ENCODE peak calls at places on chromosomes 12 and 14, in seven cellular contexts. S, P, X, W, H, R and U are unnamed samples.

GRCh38 chr12:124592050-124592449 is 24.6 kb upstream of the NCOR2 start:
- DNase-seq in W (no peak), S (no peak), P (no peak), H (peak), R (no peak), X (no peak), U (no peak)

GRCh38 chr14:102932484-102933248 is 10.2 kb downstream of the AMN start:
- DNase-seq in P (no peak), R (no peak), X (no peak), W (no peak), S (no peak), H (no peak), U (no peak)

GRCh38 chr12:13176257-13176656 is 20.3 kb upstream of the EMP1 start:
- DNase-seq in H (no peak), X (no peak), P (no peak), R (no peak), W (no peak), S (no peak), U (no peak)

GRCh38 chr14:75879031-75879430 is 102.8 kb downstream of the TGFB3 start:
- DNase-seq in X (no peak), W (no peak), S (no peak), R (no peak), P (no peak), H (no peak), U (no peak)

GRCh38 chr14:106378191-106378590 is 851.8 kb downstream of the TMEM121 start:
- DNase-seq in R (no peak), P (no peak), W (no peak), S (no peak), H (no peak), X (no peak), U (no peak)

GRCh38 chr14:100665518-100666032 is 61.1 kb upstream of the DLK1 start:
- DNase-seq in S (no peak), P (no peak), H (peak), W (no peak), R (no peak), X (no peak), U (no peak)

GRCh38 chr12:66036317-66036716 is 94.2 kb downstream of the LLPH start:
- DNase-seq in X (no peak), W (peak), H (peak), P (peak), R (no peak), S (peak), U (peak)

GRCh38 chr12:128381961-128382360 is 115.0 kb downstream of the TMEM132C start:
- DNase-seq in R (no peak), P (no peak), H (no peak), X (no peak), W (no peak), S (no peak), U (no peak)

GRCh38 chr12:3600039-3600720 is 109.2 kb downstream of the PRMT8 start:
- DNase-seq in H (no peak), R (no peak), W (no peak), S (no peak), P (no peak), X (no peak), U (no peak)

GRCh38 chr14:101975231-101975630 is 10.9 kb downstream of the DYNC1H1 start:
- DNase-seq in R (no peak), S (no peak), P (no peak), X (no peak), H (no peak), W (no peak), U (no peak)

GRCh38 chr14:74890262-74890661 is 8.5 kb downstream of the DLST start:
- DNase-seq in W (no peak), P (no peak), S (no peak), R (no peak), H (no peak), X (no peak), U (peak)

GRCh38 chr12:15544589-15544988 is 222.3 kb downstream of the PTPRO start:
- DNase-seq in H (no peak), R (no peak), S (no peak), P (no peak), X (no peak), W (no peak), U (no peak)

GRCh38 chr14:64816221-64816783 is 63.4 kb downstream of the SPTB start:
- DNase-seq in X (no peak), P (no peak), S (no peak), R (no peak), W (no peak), H (no peak), U (no peak)

GRCh38 chr12:22535478-22535877 is 8.9 kb downstream of the C2CD5 start:
- DNase-seq in P (no peak), S (no peak), H (no peak), X (no peak), R (no peak), W (no peak), U (no peak)

GRCh38 chr14:76408877-76409276 is 32.9 kb downstream of the ESRRB start:
- DNase-seq in S (no peak), R (no peak), X (no peak), W (no peak), P (no peak), H (no peak), U (no peak)

GRCh38 chr12:52832960-52833905 is 878 bp downstream of the KRT79 start:
- DNase-seq in W (no peak), R (no peak), H (no peak), X (no peak), S (no peak), P (no peak), U (no peak)

GRCh38 chr12:49111206-49111605 is 559 bp upstream of the LMBR1L start:
- DNase-seq in S (no peak), R (no peak), H (no peak), P (no peak), W (no peak), X (no peak), U (no peak)

GRCh38 chr12:49105504-49106120 is 5.0 kb downstream of the LMBR1L start:
- DNase-seq in R (no peak), P (no peak), X (no peak), W (no peak), S (no peak), H (no peak), U (no peak)

GRCh38 chr12:49109631-49110172 is 945 bp downstream of the LMBR1L start:
- DNase-seq in W (no peak), P (no peak), R (no peak), X (no peak), S (no peak), H (no peak), U (no peak)

GRCh38 chr12:49108958-49109404 is 1.7 kb downstream of the LMBR1L start:
- DNase-seq in S (no peak), X (no peak), P (peak), W (no peak), R (no peak), H (peak), U (no peak)

DNA sequence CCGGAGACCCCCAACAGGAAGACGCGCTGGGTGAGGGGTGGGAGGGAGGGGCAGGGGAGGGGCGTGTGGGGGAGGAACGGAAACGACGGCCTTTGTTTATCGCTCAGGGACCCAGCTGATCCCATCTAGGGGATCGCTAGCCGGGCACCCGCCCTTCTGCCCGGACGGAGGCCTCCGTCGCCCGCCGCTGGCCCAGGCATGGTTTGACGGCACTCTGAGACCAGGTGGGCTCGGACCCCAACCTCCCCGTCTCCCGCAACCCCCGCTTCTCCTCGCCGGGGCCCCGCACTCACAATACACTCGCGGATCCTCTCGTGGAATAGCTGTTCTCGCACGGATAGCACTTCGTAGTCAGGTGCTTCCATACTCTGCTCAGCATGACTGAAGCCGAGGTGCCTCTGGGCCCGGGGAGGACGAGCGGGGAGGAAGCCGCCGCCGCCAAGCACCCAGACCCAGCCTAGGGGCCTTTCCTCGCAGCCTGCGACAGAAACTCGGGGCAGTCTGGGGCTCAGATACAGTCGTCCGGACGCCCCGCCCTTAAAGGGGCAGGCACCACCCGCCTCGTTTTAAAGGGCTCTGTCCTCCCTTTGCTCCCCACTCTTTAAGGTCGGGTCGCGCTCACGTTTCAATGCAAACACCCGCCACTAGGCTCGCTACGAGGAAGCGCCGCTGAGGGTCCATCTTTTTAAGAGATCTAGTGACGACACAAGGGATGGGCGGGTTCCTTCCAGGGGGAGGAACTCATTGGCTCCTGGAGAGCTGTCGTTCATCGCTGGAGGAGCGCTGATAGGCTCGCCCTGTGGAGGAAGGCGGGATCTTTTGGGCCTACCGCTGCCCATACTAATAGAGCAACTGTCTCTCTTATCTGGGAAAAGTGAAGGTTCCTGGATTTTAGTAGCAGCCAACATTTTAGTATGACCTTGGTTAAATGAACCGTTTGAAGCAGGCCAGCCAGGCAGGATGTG is at the start of gene LMBR1L:
- DNase-seq in P (peak), W (peak), S (peak), R (peak), X (peak), H (peak), U (peak)
- TF ChIP-seq CTCF in P (peak), W (peak), S (no peak), R (peak), X (peak), H (peak), U (no peak)

GRCh38 chr12:72282721-72283120 is 10.6 kb downstream of the TRHDE start:
- DNase-seq in W (no peak), R (no peak), P (no peak), X (no peak), S (no peak), H (no peak), U (no peak)
- TF ChIP-seq CTCF in W (peak), R (no peak), P (no peak), X (no peak), S (peak), H (peak), U (no peak)

GRCh38 chr12:131159660-131160059 is 206.0 kb downstream of the ADGRD1 start:
- DNase-seq in X (no peak), P (no peak), R (no peak), W (no peak), S (peak), H (no peak), U (no peak)
- TF ChIP-seq CTCF in X (no peak), P (no peak), R (no peak), W (no peak), S (peak), H (no peak), U (no peak)

DNA sequence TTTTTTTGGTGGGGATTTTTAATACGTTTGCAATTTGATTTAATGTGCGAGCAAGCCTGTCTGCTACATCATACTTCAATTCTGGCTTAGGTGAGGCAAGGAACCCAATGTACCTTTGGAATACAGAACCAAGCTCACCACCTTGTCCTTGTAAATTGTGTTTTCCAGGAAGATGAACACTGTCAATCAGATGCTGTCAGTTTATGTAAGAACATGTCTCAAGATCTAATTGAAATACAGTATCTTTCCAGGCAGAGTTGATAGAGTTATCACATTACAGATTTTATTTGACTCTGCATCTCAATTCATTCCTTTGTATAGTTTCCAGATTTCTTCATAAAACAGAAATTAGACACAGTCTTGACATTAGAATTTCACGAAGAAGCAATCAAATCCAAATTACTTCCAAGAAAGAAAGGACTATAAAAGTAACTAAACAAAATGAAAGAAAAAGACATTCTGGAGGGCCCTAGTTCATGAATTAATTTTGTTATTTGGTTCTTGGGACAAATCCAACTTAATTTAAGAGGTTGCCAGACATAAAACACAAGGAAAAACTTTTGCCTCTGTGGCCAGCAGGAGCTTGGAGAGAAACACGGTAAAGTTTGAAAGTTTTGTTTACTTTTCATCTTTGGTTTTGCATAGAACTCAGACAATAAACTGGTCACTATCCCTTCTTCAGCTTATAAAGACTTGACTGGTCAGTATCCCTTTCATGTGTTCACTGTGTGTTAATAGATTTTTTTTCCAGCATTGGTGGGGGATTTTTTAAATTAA is 16.4 kb upstream of the MED13L start:
- DNase-seq in P (no peak), R (no peak), X (no peak), H (no peak), S (no peak), W (no peak), U (no peak)
- TF ChIP-seq CTCF in P (no peak), R (no peak), X (no peak), H (no peak), S (no peak), W (no peak), U (no peak)

DNA sequence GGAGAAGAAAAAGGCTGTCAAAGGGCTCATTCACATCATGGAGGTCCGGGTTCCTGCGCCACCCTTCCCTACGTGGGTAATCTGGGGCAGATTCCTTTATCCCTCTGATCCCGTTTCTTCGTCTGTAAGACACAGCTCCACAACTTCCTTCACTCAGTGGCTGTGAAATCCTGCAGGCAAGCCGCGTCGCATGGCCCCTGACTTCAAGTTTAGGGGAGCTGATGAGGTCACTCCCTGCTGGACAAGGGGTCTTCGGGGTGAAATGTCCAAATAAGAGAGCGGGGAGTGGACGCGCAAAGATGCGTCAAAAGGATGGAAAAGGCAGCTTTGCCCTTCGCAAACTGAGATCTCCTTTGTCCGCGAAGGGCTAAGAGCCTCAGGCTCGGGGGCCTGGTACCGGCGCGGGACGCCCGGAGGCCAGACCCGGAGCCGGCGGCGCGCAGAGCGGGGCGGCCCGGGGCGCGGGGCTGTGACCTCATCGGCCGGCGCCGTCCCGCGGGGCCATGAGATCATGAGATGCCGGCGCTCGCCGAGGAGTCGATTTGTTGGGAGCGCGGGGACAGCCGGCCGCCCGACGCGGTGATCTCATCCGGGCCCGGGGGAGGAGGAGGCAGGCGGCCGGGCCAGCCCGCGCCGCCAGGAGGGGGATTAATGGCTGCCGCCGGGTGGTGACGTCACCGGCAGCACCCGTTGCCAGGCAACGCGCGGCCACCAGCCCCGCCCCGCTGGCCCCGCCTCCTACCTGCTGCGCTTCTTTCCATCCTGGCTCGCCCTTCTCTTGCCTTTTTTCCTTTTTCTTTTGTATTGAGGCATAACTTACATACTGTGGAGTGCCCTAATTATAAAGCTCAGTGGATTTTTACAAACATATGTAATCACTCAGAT is 62.1 kb downstream of the HRK start:
- DNase-seq in X (peak), R (peak), S (peak), P (peak), H (peak), W (peak), U (peak)
- TF ChIP-seq CTCF in X (no peak), R (no peak), S (no peak), P (peak), H (no peak), W (no peak), U (no peak)

GRCh38 chr12:132366341-132366861 is 37.0 kb upstream of the GALNT9 start:
- DNase-seq in R (no peak), W (no peak), X (no peak), H (no peak), S (no peak), P (no peak), U (no peak)

GRCh38 chr12:132364348-132364902 is 35.0 kb upstream of the GALNT9 start:
- DNase-seq in S (no peak), W (no peak), R (no peak), P (no peak), H (no peak), X (no peak), U (no peak)

GRCh38 chr12:132367852-132368251 is 38.5 kb upstream of the GALNT9 start:
- DNase-seq in S (no peak), R (no peak), X (no peak), H (no peak), W (no peak), P (no peak), U (no peak)

GRCh38 chr12:132365226-132365625 is 35.8 kb upstream of the GALNT9 start:
- DNase-seq in H (no peak), X (no peak), P (no peak), S (no peak), W (no peak), R (no peak), U (no peak)

GRCh38 chr12:132367401-132367851 is 38.0 kb upstream of the GALNT9 start:
- DNase-seq in R (no peak), W (no peak), P (no peak), X (no peak), H (peak), S (no peak), U (no peak)
- TF ChIP-seq CTCF in R (no peak), W (no peak), P (no peak), X (no peak), H (no peak), S (no peak), U (no peak)

DNA sequence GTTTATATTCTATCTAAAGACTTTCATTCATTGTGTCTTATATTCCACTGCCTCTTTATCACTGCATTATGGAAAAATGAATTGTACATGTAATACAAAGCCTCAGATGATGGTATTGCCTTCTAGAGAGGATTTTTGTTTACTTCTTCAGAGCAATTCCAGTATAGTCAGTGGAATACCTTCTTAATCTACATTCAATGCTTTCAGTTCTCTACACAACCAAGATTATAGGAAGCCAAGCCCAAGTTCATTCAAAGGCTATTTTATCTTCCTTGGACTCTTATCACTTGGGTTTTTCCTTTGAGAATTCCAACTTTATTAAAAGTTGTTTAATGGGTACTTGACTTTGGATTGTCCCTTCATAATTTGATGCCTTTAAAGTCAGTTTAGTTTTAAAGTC is 1971.0 kb upstream of the FLRT2 start:
- DNase-seq in R (no peak), W (no peak), H (no peak), P (no peak), S (no peak), X (no peak), U (no peak)
- TF ChIP-seq CTCF in R (no peak), W (no peak), H (no peak), P (no peak), S (no peak), X (no peak), U (no peak)

DNA sequence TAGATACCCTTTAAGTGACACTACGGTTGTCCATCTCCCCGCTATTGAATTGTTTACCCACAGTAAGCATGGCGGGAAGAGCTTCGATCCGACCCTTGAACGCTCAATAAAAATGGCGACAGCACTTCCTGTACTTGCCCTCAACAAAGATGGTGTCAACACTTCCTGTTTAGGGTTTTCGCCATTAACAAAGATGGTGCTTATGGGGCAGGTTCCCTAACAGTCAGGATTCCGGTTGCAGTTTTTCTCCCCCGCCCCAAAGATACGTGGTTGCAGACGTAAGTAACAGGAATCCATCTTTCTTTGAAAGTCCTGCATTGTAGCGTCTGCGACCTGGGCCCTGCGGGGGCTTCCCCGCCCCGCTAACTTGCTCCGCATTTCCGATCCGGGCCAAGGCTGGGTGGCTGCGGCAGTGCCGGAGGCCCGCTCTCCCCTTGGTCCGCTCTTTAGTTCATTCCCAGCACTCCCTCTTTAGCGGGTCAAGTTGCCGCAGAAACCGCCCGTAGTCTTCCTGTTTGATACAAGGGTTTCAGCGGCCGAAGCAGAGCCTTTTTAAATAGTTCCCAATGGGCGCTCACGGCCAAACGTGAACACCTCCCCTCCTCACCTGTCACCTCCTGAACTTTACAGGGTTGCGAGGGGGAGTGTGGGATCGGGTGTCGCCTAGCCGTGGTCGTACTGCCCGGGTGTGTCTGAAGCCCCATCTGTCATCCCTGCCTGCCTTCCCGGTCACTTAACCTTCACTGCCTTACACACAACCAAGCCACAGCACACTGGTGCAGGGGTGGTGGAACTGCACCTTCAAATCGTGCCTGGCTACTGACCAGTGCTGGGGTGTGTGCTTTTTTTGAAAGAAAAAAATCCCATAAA is at the start of gene CRADD:
- DNase-seq in R (peak), P (peak), H (peak), X (peak), S (peak), W (peak), U (peak)
- TF ChIP-seq CTCF in R (no peak), P (no peak), H (no peak), X (no peak), S (no peak), W (no peak), U (no peak)